ENCODE peak calls at places on chromosomes 12 and 14, in four cellular contexts. One of them, this sample, is unnamed.

GRCh38 chr12:22856120-22856699 is 231.2 kb downstream of the ETNK1 start:
- DNase-seq in HepG2: peak
- DNase-seq in K562: peak
- DNase-seq in H1: no peak
- DNase-seq in this sample: peak

GRCh38 chr14:53956427-53957201 is at the start of gene BMP4:
- DNase-seq in K562: peak
- DNase-seq in H1: peak
- DNase-seq in HepG2: peak
- DNase-seq in this sample: peak

GRCh38 chr12:1353451-1353850 is 240.9 kb downstream of the FBXL14 start:
- DNase-seq in K562: no peak
- DNase-seq in HepG2: no peak
- DNase-seq in H1: no peak
- DNase-seq in this sample: no peak

GRCh38 chr12:11545438-11546330 is 103.8 kb upstream of the ETV6 start:
- DNase-seq in K562: no peak
- DNase-seq in H1: no peak
- DNase-seq in HepG2: no peak
- DNase-seq in this sample: no peak

GRCh38 chr12:44581642-44582242 is 294.4 kb downstream of the NELL2 start:
- DNase-seq in K562: no peak
- DNase-seq in H1: peak
- DNase-seq in HepG2: no peak
- DNase-seq in this sample: no peak

GRCh38 chr12:127381043-127381668 is 885.8 kb upstream of the TMEM132C start:
- DNase-seq in H1: peak
- DNase-seq in K562: peak
- DNase-seq in HepG2: peak
- DNase-seq in this sample: no peak

GRCh38 chr14:85296466-85297210 is 233.3 kb upstream of the FLRT2 start:
- DNase-seq in H1: no peak
- DNase-seq in K562: no peak
- DNase-seq in HepG2: no peak
- DNase-seq in this sample: peak

GRCh38 chr14:55398679-55399078 is 13.0 kb downstream of the ATG14 start:
- DNase-seq in H1: no peak
- DNase-seq in HepG2: no peak
- DNase-seq in K562: peak
- DNase-seq in this sample: peak

GRCh38 chr12:5442251-5443006 is 10.5 kb downstream of the NTF3 start:
- DNase-seq in K562: peak
- DNase-seq in H1: no peak
- DNase-seq in HepG2: peak
- DNase-seq in this sample: peak

GRCh38 chr12:9634177-9634803 is 26.6 kb upstream of the KLRB1 start:
- DNase-seq in HepG2: peak
- DNase-seq in H1: no peak
- DNase-seq in K562: peak
- DNase-seq in this sample: peak

GRCh38 chr12:9135903-9136310 is 20.2 kb upstream of the A2M start:
- DNase-seq in H1: no peak
- DNase-seq in K562: no peak
- DNase-seq in HepG2: peak
- DNase-seq in this sample: no peak

GRCh38 chr14:27123162-27123561 is 525.3 kb upstream of the NOVA1 start:
- DNase-seq in K562: no peak
- DNase-seq in HepG2: no peak
- DNase-seq in H1: no peak
- DNase-seq in this sample: no peak

GRCh38 chr12:56836800-56837663 is 73.9 kb downstream of the HSD17B6 start:
- DNase-seq in HepG2: no peak
- DNase-seq in K562: no peak
- DNase-seq in H1: no peak
- DNase-seq in this sample: peak
- H2AFZ ChIP-seq in HepG2: no peak
- H2AFZ ChIP-seq in K562: peak
- H2AFZ ChIP-seq in H1: no peak
- H2AFZ ChIP-seq in this sample: no peak

GRCh38 chr12:18658179-18658578 is 79.6 kb downstream of the PLCZ1 start:
- DNase-seq in HepG2: no peak
- DNase-seq in K562: no peak
- DNase-seq in H1: no peak
- DNase-seq in this sample: no peak

GRCh38 chr12:18653465-18653864 is 84.3 kb downstream of the PLCZ1 start:
- DNase-seq in K562: no peak
- DNase-seq in HepG2: no peak
- DNase-seq in H1: no peak
- DNase-seq in this sample: no peak

GRCh38 chr12:18655351-18655750 is 82.5 kb downstream of the PLCZ1 start:
- DNase-seq in HepG2: no peak
- DNase-seq in H1: no peak
- DNase-seq in K562: no peak
- DNase-seq in this sample: no peak

GRCh38 chr12:18658829-18659228 is 79.0 kb downstream of the PLCZ1 start:
- DNase-seq in HepG2: no peak
- DNase-seq in H1: no peak
- DNase-seq in K562: no peak
- DNase-seq in this sample: peak
- TF ChIP-seq MAFK in HepG2: no peak
- TF ChIP-seq MAFK in H1: no peak
- TF ChIP-seq MAFK in K562: no peak
- TF ChIP-seq MAFK in this sample: no peak

DNA sequence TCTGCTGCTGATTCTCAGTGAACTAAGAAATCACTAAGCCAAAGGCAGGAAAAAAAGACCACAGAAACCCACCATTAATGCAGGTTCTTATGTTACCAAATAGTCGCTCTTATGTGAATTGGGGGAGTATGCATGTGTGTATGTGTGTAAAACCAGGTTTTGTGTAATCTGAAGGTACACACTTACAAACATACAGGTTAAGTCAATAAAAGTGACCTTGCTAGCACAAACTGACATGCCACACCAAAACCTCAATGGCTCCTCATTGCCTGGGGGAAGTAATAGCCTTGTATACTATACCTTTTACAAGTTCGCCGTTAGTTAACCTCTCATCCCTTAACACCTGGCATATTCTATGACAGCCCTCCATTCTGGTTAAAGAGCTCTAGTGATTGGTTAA is 29.8 kb upstream of the TMED10 start:
- DNase-seq in H1: no peak
- DNase-seq in HepG2: no peak
- DNase-seq in K562: no peak
- DNase-seq in this sample: no peak
- H2AFZ ChIP-seq in H1: peak
- H2AFZ ChIP-seq in HepG2: no peak
- H2AFZ ChIP-seq in K562: peak
- H2AFZ ChIP-seq in this sample: peak

GRCh38 chr14:105867961-105868599 is 341.7 kb downstream of the TMEM121 start:
- DNase-seq in HepG2: no peak
- DNase-seq in H1: no peak
- DNase-seq in K562: no peak
- DNase-seq in this sample: no peak

GRCh38 chr14:105865904-105866840 is 339.8 kb downstream of the TMEM121 start:
- DNase-seq in H1: no peak
- DNase-seq in K562: no peak
- DNase-seq in HepG2: no peak
- DNase-seq in this sample: no peak

GRCh38 chr14:105865266-105865903 is 339.0 kb downstream of the TMEM121 start:
- DNase-seq in H1: no peak
- DNase-seq in HepG2: no peak
- DNase-seq in K562: no peak
- DNase-seq in this sample: no peak

GRCh38 chr14:105864651-105865265 is 338.4 kb downstream of the TMEM121 start:
- DNase-seq in HepG2: no peak
- DNase-seq in H1: no peak
- DNase-seq in K562: no peak
- DNase-seq in this sample: no peak

DNA sequence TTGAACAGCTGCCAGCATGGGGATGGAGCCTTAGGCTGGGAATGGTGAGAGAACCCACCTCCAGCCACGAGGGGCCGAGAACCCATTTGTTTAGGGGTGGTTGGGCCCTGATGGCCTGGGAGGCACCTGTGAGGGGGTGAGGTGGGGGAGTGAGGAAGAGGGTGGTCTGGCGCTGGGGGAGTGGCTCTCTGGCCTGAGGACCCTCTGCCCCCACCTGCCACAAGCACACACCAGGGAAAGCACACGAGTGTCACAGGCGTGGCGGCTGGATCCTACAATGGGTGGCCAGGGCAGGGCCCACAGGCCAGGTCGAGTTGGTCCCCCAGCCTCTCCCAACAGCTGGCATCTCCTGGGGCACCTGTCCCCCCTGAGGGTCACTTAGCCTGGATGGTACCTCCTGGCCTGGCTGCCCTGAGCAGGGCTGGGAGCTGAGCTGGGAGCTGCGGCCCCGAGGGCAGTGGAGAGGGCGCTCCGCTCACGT is 340.5 kb downstream of the TMEM121 start:
- DNase-seq in HepG2: no peak
- DNase-seq in H1: no peak
- DNase-seq in K562: no peak
- DNase-seq in this sample: no peak
- TF ChIP-seq MAFK in HepG2: no peak
- TF ChIP-seq MAFK in H1: no peak
- TF ChIP-seq MAFK in K562: no peak
- TF ChIP-seq MAFK in this sample: no peak

DNA sequence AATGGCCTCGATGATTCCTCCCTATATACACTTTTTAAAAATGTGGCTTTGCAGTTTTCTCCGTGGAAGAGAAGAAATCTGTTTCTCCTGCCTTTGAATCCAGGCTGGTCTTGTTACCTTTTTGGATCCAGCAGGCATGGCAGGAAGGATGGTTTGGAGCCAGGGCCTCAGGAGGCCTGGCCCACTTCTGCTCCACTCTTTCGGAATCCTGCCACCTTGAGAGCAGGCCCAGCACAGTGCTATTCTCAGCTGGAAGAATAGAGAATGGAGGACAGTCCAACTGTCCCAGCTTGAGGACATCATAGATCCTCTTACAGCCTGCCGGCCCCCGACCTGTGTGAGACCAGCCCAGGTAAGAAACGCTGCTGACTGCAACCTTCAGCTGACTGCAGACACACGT is 421.5 kb downstream of the FUT8 start:
- DNase-seq in H1: no peak
- DNase-seq in K562: no peak
- DNase-seq in HepG2: no peak
- DNase-seq in this sample: no peak
- H2AFZ ChIP-seq in H1: no peak
- H2AFZ ChIP-seq in K562: no peak
- H2AFZ ChIP-seq in HepG2: no peak
- H2AFZ ChIP-seq in this sample: no peak

This sample was measured in IMR-90.